ENCODE peak calls at places on chromosomes 7 and 10, in seven cellular contexts. P is stomach, J is astrocyte of the cerebellum, N is A549, K is hepatocyte, M is left lung, C is psoas muscle. G is an unnamed sample.

GRCh38 chr10:43255644-43256431 is 11.0 kb downstream of the RASGEF1A start:
- DNase-seq in P (peak), J (no peak), N (peak), K (peak), M (peak), C (no peak), G (no peak)

GRCh38 chr7:76343294-76343930 is 15.4 kb downstream of the YWHAG start:
- DNase-seq in P (no peak), J (no peak), N (no peak), K (no peak), M (no peak), C (no peak), G (no peak)

GRCh38 chr10:80405035-80405434 is 3.3 kb upstream of the PRXL2A start:
- DNase-seq in P (no peak), J (no peak), N (no peak), K (no peak), M (no peak), C (no peak), G (no peak)

GRCh38 chr7:157309990-157310668 is 26.7 kb upstream of the DNAJB6 start:
- DNase-seq in P (no peak), J (peak), N (peak), K (no peak), M (no peak), C (no peak), G (peak)

GRCh38 chr7:20199015-20199737 is 18.0 kb downstream of the MACC1 start:
- DNase-seq in P (peak), J (no peak), N (peak), K (peak), M (no peak), C (peak), G (no peak)

GRCh38 chr7:13988011-13988410 is 1.5 kb downstream of the ETV1 start:
- DNase-seq in P (no peak), J (no peak), N (no peak), K (peak), M (no peak), C (no peak), G (no peak)

GRCh38 chr10:7501157-7501556 is 90.3 kb upstream of the SFMBT2 start:
- DNase-seq in P (no peak), J (no peak), N (no peak), K (no peak), M (no peak), C (no peak), G (no peak)

GRCh38 chr7:35793225-35793579 is 7.7 kb upstream of the SEPTIN7 start:
- DNase-seq in P (no peak), J (no peak), N (no peak), K (peak), M (no peak), C (no peak), G (no peak)

GRCh38 chr7:95687759-95688343 is 84.5 kb upstream of the DYNC1I1 start:
- DNase-seq in P (no peak), J (peak), N (peak), K (peak), M (no peak), C (no peak), G (no peak)

GRCh38 chr10:50417486-50417905 is 166.2 kb upstream of the ASAH2 start:
- DNase-seq in P (no peak), J (no peak), N (peak), K (no peak), M (no peak), C (no peak), G (no peak)

GRCh38 chr7:77409739-77410545 is 6.2 kb downstream of the GSAP start:
- DNase-seq in P (no peak), J (no peak), N (peak), K (no peak), M (no peak), C (no peak), G (no peak)

GRCh38 chr10:624605-625334 is 64.7 kb downstream of the DIP2C start:
- DNase-seq in P (no peak), J (peak), N (no peak), K (peak), M (no peak), C (peak), G (peak)

GRCh38 chr7:132084776-132085388 is 491.4 kb downstream of the PLXNA4 start:
- DNase-seq in P (no peak), J (no peak), N (peak), K (no peak), M (no peak), C (no peak), G (no peak)

GRCh38 chr10:42783181-42783549 is 570 bp downstream of the BMS1 start:
- DNase-seq in P (no peak), J (peak), N (peak), K (peak), M (no peak), C (no peak), G (peak)

GRCh38 chr7:48094861-48095293 is 5.8 kb downstream of the UPP1 start:
- DNase-seq in P (no peak), J (peak), N (no peak), K (no peak), M (no peak), C (no peak), G (peak)

GRCh38 chr7:134927076-134927475 is 59.2 kb upstream of the AGBL3 start:
- DNase-seq in P (no peak), J (no peak), N (no peak), K (no peak), M (no peak), C (no peak), G (no peak)

GRCh38 chr10:68938117-68938516 is 17.9 kb upstream of the DDX21 start:
- DNase-seq in P (peak), J (no peak), N (peak), K (peak), M (no peak), C (no peak), G (peak)

GRCh38 chr10:110860576-110861241 is 11.0 kb upstream of the PDCD4 start:
- DNase-seq in P (no peak), J (no peak), N (no peak), K (peak), M (no peak), C (no peak), G (no peak)

GRCh38 chr7:30911561-30911969 is at the start of gene AQP1:
- DNase-seq in P (no peak), J (peak), N (no peak), K (peak), M (peak), C (peak), G (no peak)

GRCh38 chr7:140673063-140673769 is 471 bp downstream of the ADCK2 start:
- DNase-seq in P (peak), J (no peak), N (peak), K (peak), M (peak), C (peak), G (no peak)

GRCh38 chr7:77157446-77157845 is 35.0 kb downstream of the CCDC146 start:
- DNase-seq in P (no peak), J (no peak), N (no peak), K (no peak), M (no peak), C (no peak), G (no peak)

GRCh38 chr7:2757361-2757903 is 69.4 kb downstream of the AMZ1 start:
- DNase-seq in P (no peak), J (peak), N (peak), K (peak), M (peak), C (peak), G (peak)

GRCh38 chr7:140641532-140642191 is 1.0 kb upstream of the DENND2A start:
- DNase-seq in P (no peak), J (no peak), N (no peak), K (no peak), M (no peak), C (no peak), G (no peak)

GRCh38 chr7:4916115-4916514 is 32.6 kb upstream of the RADIL start:
- DNase-seq in P (no peak), J (no peak), N (no peak), K (no peak), M (no peak), C (no peak), G (no peak)

GRCh38 chr10:48944171-48944570 is 4.5 kb upstream of the LRRC18 start:
- DNase-seq in P (no peak), J (no peak), N (no peak), K (no peak), M (no peak), C (no peak), G (no peak)

GRCh38 chr10:116356833-116357232 is 32.6 kb downstream of the CCDC172 start:
- DNase-seq in P (no peak), J (no peak), N (no peak), K (no peak), M (no peak), C (no peak), G (no peak)

DNA sequence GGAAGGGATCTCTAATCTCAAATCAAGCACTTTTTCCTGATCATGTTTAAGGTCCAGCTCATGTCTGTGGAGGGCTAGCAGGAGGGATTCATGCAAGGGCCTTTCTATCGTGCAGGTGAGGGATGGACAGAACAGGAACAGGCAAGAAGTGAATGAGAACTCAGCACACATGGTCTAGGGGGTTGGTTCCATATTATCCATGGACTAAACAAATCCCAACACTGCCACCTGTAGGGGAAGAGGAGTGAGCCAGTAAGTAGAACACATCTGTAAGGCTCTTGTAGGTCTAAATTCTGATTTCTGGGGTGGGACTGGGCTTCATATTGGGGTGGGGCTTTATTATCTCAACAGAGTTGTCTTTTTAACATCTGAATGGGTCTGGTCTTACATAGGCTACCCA is 138.0 kb upstream of the TARP start:
- DNase-seq in P (no peak), J (no peak), N (peak), K (peak), M (no peak), C (no peak), G (no peak)
- TF ChIP-seq CTCF in P (no peak), J (no peak), N (no peak), K (no peak), M (no peak), C (no peak), G (peak)

GRCh38 chr7:1123721-1124120 is 35.8 kb downstream of the GPER1 start:
- DNase-seq in P (peak), J (peak), N (peak), K (peak), M (no peak), C (peak), G (peak)

GRCh38 chr7:1122832-1123501 is 35.1 kb downstream of the GPER1 start:
- DNase-seq in P (no peak), J (no peak), N (no peak), K (no peak), M (no peak), C (no peak), G (no peak)

GRCh38 chr7:1124816-1125602 is 35.0 kb downstream of the ZFAND2A start:
- DNase-seq in P (peak), J (no peak), N (no peak), K (no peak), M (no peak), C (no peak), G (no peak)

GRCh38 chr7:1125603-1125969 is 34.4 kb downstream of the ZFAND2A start:
- DNase-seq in P (no peak), J (no peak), N (no peak), K (no peak), M (no peak), C (no peak), G (no peak)

DNA sequence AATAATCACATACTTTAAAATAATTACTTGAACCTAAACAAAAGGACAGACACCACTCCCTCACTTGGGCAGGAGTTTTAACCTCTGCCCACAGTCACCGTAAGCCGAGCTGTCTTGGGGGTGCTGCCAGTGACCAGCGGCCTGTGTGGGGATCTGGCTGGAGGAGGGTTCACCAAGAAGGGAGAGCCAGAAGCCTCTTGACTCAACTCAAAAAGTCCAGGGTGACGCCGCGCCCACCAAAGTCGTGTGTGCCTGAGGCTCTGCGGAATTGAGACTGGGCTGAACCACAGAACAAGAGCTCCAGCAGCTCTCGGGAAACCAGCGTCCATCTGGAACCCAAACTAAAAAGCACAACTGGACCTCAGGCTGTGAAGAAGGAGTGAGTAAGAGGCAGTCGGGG is 35.8 kb downstream of the ZFAND2A start:
- DNase-seq in P (no peak), J (no peak), N (no peak), K (no peak), M (no peak), C (no peak), G (no peak)
- H3K4me3 ChIP-seq in P (peak), J (peak), N (no peak), K (no peak), M (no peak), C (peak), G (no peak)

DNA sequence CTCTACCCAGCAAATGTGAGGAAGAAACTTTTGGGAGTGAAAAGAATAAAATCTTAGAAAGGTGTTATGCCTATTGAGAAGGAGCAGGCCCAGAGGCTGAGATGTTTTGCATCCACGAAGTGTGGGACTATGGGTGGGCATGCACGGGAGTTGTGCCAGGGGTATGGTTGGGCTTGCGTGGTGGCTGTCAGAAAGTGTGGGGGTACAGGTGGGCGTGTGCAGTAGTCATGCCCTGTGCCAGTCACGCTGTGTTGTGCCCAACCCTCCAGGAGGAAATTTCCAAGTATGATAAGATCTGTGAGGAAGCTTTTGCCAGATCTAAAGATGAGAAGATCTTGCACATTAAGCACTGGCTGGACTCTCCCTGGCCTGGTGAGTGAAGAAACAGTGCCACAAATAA is 52.9 kb upstream of the ZMIZ2 start:
- DNase-seq in P (no peak), J (no peak), N (no peak), K (no peak), M (peak), C (no peak), G (no peak)
- TF ChIP-seq CTCF in P (no peak), J (no peak), N (no peak), K (no peak), M (no peak), C (no peak), G (no peak)

DNA sequence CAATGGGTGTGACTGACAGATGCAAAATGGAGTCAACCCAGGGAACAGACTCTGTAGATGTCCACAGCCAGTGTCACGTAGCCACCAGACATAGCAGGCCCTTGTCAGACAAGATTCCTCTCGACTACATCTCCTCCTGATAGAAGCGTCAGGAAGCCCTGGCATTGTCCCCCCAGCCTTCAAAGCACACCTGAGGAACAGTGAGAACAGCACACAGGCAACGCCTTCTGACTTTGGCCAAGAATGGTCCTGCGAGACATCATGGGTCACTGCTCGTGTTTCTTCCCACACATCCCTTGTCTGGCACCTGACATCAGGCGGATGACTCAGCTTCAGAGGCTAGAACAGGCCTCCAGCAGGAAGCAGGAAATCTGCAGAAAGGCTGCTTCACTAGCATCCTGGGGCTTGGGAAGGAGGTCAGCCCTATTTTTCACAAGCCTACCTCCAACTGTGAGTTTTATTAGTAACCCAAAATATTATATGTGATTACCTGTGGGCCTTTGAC is 52.8 kb upstream of the GPR26 start:
- DNase-seq in P (no peak), J (no peak), N (no peak), K (no peak), M (no peak), C (no peak), G (no peak)
- H3K4me3 ChIP-seq in P (no peak), J (no peak), N (no peak), K (no peak), M (no peak), C (no peak), G (no peak)

GRCh38 chr7:93164766-93165165 is 16.6 kb upstream of the SAMD9L start:
- DNase-seq in P (no peak), J (no peak), N (no peak), K (no peak), M (no peak), C (no peak), G (no peak)
- TF ChIP-seq CTCF in P (no peak), J (no peak), N (no peak), K (no peak), M (no peak), C (no peak), G (no peak)

GRCh38 chr10:70437721-70438120 is 3.8 kb downstream of the NODAL start:
- DNase-seq in P (no peak), J (no peak), N (no peak), K (no peak), M (no peak), C (no peak), G (no peak)

GRCh38 chr10:70441877-70442205 is 360 bp upstream of the NODAL start:
- DNase-seq in P (no peak), J (no peak), N (no peak), K (no peak), M (no peak), C (no peak), G (no peak)

GRCh38 chr10:70441161-70441876 is at the start of gene NODAL:
- DNase-seq in P (no peak), J (no peak), N (no peak), K (no peak), M (no peak), C (no peak), G (no peak)

GRCh38 chr10:70442332-70442988 is 979 bp upstream of the NODAL start:
- DNase-seq in P (no peak), J (no peak), N (no peak), K (peak), M (no peak), C (no peak), G (no peak)

GRCh38 chr10:70440296-70441160 is 953 bp downstream of the NODAL start:
- DNase-seq in P (no peak), J (no peak), N (no peak), K (no peak), M (peak), C (no peak), G (no peak)
- H3K4me3 ChIP-seq in P (peak), J (peak), N (no peak), K (no peak), M (no peak), C (peak), G (no peak)

GRCh38 chr10:58609525-58610150 is 97.0 kb downstream of the BICC1 start:
- DNase-seq in P (no peak), J (no peak), N (no peak), K (no peak), M (no peak), C (no peak), G (no peak)

GRCh38 chr10:58618158-58618676 is 105.5 kb downstream of the BICC1 start:
- DNase-seq in P (no peak), J (no peak), N (no peak), K (no peak), M (no peak), C (no peak), G (no peak)

DNA sequence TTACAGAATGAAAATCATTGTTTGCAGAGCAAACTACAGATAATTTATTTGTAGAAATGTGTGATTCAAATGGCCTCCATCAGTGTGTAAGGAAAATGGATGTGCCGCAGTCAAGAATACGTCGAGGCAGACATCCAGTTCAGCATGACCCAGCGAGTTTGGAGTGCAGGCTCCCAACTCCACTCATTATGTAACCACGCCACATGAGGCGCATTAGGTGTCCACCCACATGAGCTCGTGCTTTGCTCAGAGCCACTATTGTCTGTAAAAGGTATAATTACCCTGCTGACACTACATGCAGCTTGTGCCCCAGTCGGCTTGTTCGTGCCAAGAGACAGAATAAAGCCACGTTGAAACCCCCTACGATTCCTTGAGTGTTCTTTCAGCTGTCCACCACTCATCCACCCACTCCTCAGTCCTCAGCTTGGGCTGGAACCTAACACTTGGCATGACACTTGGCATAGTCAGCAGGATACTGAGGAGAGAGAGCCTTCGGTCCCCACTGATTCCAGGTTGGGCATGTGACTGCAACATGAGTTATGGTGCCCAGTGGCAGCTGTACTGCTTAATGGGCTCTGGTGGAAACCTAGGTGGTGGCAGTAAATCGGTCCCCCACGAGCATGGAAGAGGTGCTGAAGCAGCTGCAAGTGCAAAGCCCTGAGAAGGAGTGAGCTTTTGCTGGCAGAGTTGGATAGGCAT is 102.7 kb downstream of the BICC1 start:
- DNase-seq in P (no peak), J (no peak), N (no peak), K (no peak), M (no peak), C (no peak), G (no peak)
- TF ChIP-seq CTCF in P (no peak), J (no peak), N (no peak), K (no peak), M (no peak), C (no peak), G (no peak)

GRCh38 chr7:53812135-53812534 is 730.0 kb upstream of the VSTM2A start:
- DNase-seq in P (no peak), J (no peak), N (no peak), K (no peak), M (peak), C (no peak), G (no peak)

GRCh38 chr7:53811555-53812079 is 730.6 kb upstream of the VSTM2A start:
- DNase-seq in P (no peak), J (no peak), N (no peak), K (no peak), M (peak), C (no peak), G (no peak)
- H3K4me3 ChIP-seq in P (no peak), J (no peak), N (no peak), K (no peak), M (no peak), C (no peak), G (no peak)

DNA sequence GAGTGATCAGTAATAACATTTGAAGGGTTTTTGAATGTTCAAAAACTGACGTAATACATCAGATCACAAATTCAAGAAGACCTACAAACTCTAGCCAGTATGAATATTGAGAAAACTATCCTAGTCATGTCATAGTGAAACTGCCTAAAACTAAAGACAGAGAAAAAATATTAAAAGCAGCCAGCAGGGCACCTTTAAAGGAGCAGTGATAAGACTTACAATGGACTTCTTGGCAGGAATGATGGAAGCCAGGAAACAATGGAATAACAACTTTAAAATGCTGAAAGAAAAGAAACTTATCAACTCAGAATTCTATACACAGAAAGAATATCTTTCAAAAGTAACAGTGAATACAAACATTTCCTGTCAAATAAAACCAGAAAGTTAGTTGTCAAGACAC is 78.3 kb upstream of the CTBP2 start:
- DNase-seq in P (no peak), J (no peak), N (peak), K (no peak), M (no peak), C (no peak), G (no peak)
- TF ChIP-seq CTCF in P (no peak), J (no peak), N (no peak), K (no peak), M (no peak), C (no peak), G (no peak)